ENCODE peak calls at places on chromosomes 6 and 20, in seven cellular contexts. Q is neural progenitor cell; I is upper lobe of right lung; U is A549; M is neuronal stem cell; O is CD4-positive, CD25-positive, alpha-beta regulatory T cell; D is PC-9. E is an unnamed sample.

GRCh38 chr20:39326050-39326449 is 363.9 kb downstream of the DHX35 start:
- DNase-seq in Q (no peak), I (no peak), U (no peak), M (no peak), O (no peak), D (no peak), E (no peak)

GRCh38 chr6:163814494-163815364 is 400.2 kb downstream of the QKI start:
- DNase-seq in Q (no peak), I (no peak), U (peak; percentile 25), M (no peak), O (no peak), D (no peak), E (peak; percentile 76)

GRCh38 chr6:140271759-140272377 is 897.4 kb upstream of the CITED2 start:
- DNase-seq in Q (no peak), I (no peak), U (no peak), M (peak; percentile 32), O (no peak), D (no peak), E (no peak)

GRCh38 chr6:45555981-45556771 is 178.4 kb upstream of the SUPT3H start:
- DNase-seq in Q (peak; percentile 16), I (no peak), U (no peak), M (no peak), O (no peak), D (no peak), E (no peak)

GRCh38 chr6:89260832-89261231 is 43.7 kb upstream of the GABRR1 start:
- DNase-seq in Q (no peak), I (no peak), U (no peak), M (no peak), O (no peak), D (no peak), E (no peak)

GRCh38 chr6:157045831-157046454 is 268.8 kb downstream of the ARID1B start:
- DNase-seq in Q (peak; percentile 49), I (no peak), U (peak; percentile 31), M (no peak), O (no peak), D (no peak), E (peak; percentile 27)

GRCh38 chr6:12717356-12717755 is 789 bp downstream of the PHACTR1 start:
- DNase-seq in Q (no peak), I (no peak), U (peak; percentile 2), M (no peak), O (no peak), D (no peak), E (no peak)

GRCh38 chr6:157840776-157841175 is 17.7 kb downstream of the SNX9 start:
- DNase-seq in Q (no peak), I (no peak), U (no peak), M (no peak), O (no peak), D (peak; percentile 68), E (no peak)

GRCh38 chr20:4065405-4065841 is 50.1 kb upstream of the RNF24 start:
- DNase-seq in Q (no peak), I (no peak), U (no peak), M (no peak), O (no peak), D (no peak), E (no peak)

GRCh38 chr6:53070808-53071207 is 5.6 kb downstream of the FBXO9 start:
- DNase-seq in Q (no peak), I (no peak), U (no peak), M (no peak), O (no peak), D (no peak), E (peak; percentile 7)

GRCh38 chr6:168052291-168052891 is 26.6 kb downstream of the FRMD1 start:
- DNase-seq in Q (no peak), I (no peak), U (no peak), M (no peak), O (no peak), D (no peak), E (no peak)

GRCh38 chr6:26613717-26614683 is 17.2 kb downstream of the ABT1 start:
- DNase-seq in Q (peak; percentile 72), I (no peak), U (no peak), M (peak; percentile 35), O (no peak), D (no peak), E (no peak)

GRCh38 chr6:157019115-157019628 is 242.0 kb downstream of the ARID1B start:
- DNase-seq in Q (peak; percentile 49), I (no peak), U (no peak), M (no peak), O (no peak), D (no peak), E (peak; percentile 29)

GRCh38 chr6:22653980-22654610 is 84.7 kb downstream of the HDGFL1 start:
- DNase-seq in Q (no peak), I (no peak), U (no peak), M (no peak), O (no peak), D (no peak), E (no peak)

GRCh38 chr6:116973992-116974391 is 97.0 kb downstream of the RFX6 start:
- DNase-seq in Q (peak; percentile 26), I (no peak), U (no peak), M (no peak), O (no peak), D (no peak), E (no peak)

GRCh38 chr20:10922941-10923340 is 249.1 kb upstream of the JAG1 start:
- DNase-seq in Q (no peak), I (no peak), U (no peak), M (no peak), O (no peak), D (peak; percentile 82), E (no peak)

GRCh38 chr6:39330057-39330456 is 7.6 kb upstream of the KCNK16 start:
- DNase-seq in Q (no peak), I (no peak), U (no peak), M (no peak), O (no peak), D (no peak), E (no peak)

GRCh38 chr6:12423852-12424251 is 133.7 kb downstream of the EDN1 start:
- DNase-seq in Q (no peak), I (no peak), U (no peak), M (no peak), O (no peak), D (no peak), E (no peak)

GRCh38 chr20:20229595-20229994 is 138.3 kb upstream of the INSM1 start:
- DNase-seq in Q (no peak), I (no peak), U (no peak), M (no peak), O (no peak), D (no peak), E (no peak)

GRCh38 chr20:47677314-47678129 is 107.8 kb downstream of the SULF2 start:
- DNase-seq in Q (peak; percentile 75), I (peak; percentile 77), U (peak; percentile 59), M (peak; percentile 47), O (peak; percentile 12), D (no peak), E (peak; percentile 70)

GRCh38 chr6:73180076-73180717 is 45.1 kb downstream of the KHDC1L start:
- DNase-seq in Q (no peak), I (no peak), U (no peak), M (no peak), O (no peak), D (no peak), E (no peak)

GRCh38 chr6:118875672-118876071 is 18.3 kb upstream of the ASF1A start:
- DNase-seq in Q (no peak), I (no peak), U (no peak), M (no peak), O (no peak), D (no peak), E (no peak)
- H3K4me1 ChIP-seq in Q (peaks cover 7% of the 10 kb centered on the region), I (peaks cover 12% of the 10 kb centered on the region), U (peaks cover 18% of the 10 kb centered on the region), M (no peaks in the 10 kb centered on the region), O (peaks cover 7% of the 10 kb centered on the region), D (no peaks in the 10 kb centered on the region), E (no peaks in the 10 kb centered on the region)

GRCh38 chr6:105075210-105075609 is 104.6 kb downstream of the POPDC3 start:
- DNase-seq in Q (no peak), I (no peak), U (no peak), M (no peak), O (no peak), D (no peak), E (no peak)

GRCh38 chr6:105077592-105078463 is 102.0 kb downstream of the POPDC3 start:
- DNase-seq in Q (peak; percentile 50), I (no peak), U (peak; percentile 21), M (peak; percentile 39), O (no peak), D (peak; percentile 39), E (no peak)

DNA sequence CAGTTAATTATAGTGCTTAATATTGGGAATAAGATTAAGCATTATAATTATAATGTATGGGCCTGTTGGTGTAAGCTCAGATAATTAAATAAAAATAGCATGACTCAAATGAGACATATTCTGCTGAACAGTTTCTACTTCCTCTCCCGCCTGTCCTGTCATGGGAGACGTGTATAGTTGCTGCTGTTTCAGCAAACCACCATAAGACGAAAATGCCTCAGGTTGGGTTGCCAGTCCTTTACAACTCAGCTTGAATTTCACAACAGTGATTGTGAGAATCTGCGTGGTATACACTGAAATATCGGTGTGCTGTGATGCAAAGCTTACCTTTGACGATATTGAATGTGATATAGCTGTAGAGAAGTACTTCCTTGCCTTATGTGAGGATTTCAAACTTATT is 99.5 kb downstream of the POPDC3 start:
- DNase-seq in Q (no peak), I (no peak), U (no peak), M (no peak), O (no peak), D (no peak), E (no peak)
- H3K4me3 ChIP-seq in Q (no peak overlapping the region), I (no peak overlapping the region), U (no peak overlapping the region), M (no peak overlapping the region), O (no peak overlapping the region), D (no peak overlapping the region), E (no peak overlapping the region)

GRCh38 chr6:149480502-149481280 is 4.1 kb downstream of the ZC3H12D start:
- DNase-seq in Q (no peak), I (no peak), U (no peak), M (no peak), O (peak; percentile 69), D (no peak), E (no peak)

GRCh38 chr6:149474108-149474935 is 10.5 kb downstream of the ZC3H12D start:
- DNase-seq in Q (no peak), I (no peak), U (no peak), M (no peak), O (no peak), D (no peak), E (no peak)

GRCh38 chr6:149476789-149477455 is 7.9 kb downstream of the ZC3H12D start:
- DNase-seq in Q (no peak), I (no peak), U (no peak), M (no peak), O (no peak), D (no peak), E (no peak)

GRCh38 chr6:149478631-149479314 is 6.0 kb downstream of the ZC3H12D start:
- DNase-seq in Q (no peak), I (no peak), U (no peak), M (no peak), O (no peak), D (no peak), E (no peak)

DNA sequence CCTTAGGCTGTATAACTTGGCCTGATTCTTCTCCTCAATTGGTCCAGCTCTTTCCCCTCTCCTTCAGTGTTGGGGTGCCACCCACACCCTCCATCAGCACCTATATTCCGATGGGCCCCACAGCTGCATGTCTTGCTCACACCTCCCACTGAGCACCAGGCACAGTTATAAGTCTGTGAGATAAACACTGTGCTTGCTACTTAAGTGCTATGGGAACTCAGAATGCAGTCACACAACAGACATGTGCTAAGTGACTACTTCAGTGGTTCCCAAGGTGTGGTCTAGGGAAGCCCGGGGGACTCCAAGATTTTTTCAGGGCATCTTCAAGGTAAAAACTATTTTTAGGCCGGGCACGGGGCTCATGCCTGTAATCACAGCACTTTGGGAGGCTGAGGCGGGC is 7.3 kb downstream of the ZC3H12D start:
- DNase-seq in Q (no peak), I (no peak), U (no peak), M (no peak), O (no peak), D (no peak), E (no peak)
- H3K4me1 ChIP-seq in Q (peaks cover 11% of the 10 kb centered on the region), I (peaks cover 8% of the 10 kb centered on the region), U (peaks cover 10% of the 10 kb centered on the region), M (peaks cover 5% of the 10 kb centered on the region), O (peaks cover 99% of the 10 kb centered on the region), D (no peaks in the 10 kb centered on the region), E (no peaks in the 10 kb centered on the region)

GRCh38 chr6:31114540-31114876 is at the start of gene PSORS1C1:
- DNase-seq in Q (no peak), I (peak; percentile 88), U (peak; percentile 73), M (no peak), O (no peak), D (peak; percentile 90), E (no peak)
- H3K4me3 ChIP-seq in Q (no peak within 1 kb of the TSS), I (peak within 1 kb of the TSS; percentile 34), U (peak within 1 kb of the TSS; percentile 40), M (no peak within 1 kb of the TSS), O (no peak within 1 kb of the TSS), D (peak within 1 kb of the TSS; percentile 58), E (no peak within 1 kb of the TSS)

E was measured in BE2C.